ENCODE peak calls at places on chromosomes 5 and 9, in four cellular contexts. I, C, M and R are unnamed samples.

GRCh38 chr9:70594546-70594945 is 180.1 kb upstream of the KLF9 start:
- DNase-seq in I (peak; percentile 71), C (no peak), M (no peak), R (no peak)

GRCh38 chr9:78807286-78807685 is 510.4 kb downstream of the PSAT1 start:
- DNase-seq in I (no peak), C (no peak), M (no peak), R (peak; percentile 21)

GRCh38 chr9:82560457-82560904 is 502.5 kb downstream of the RASEF start:
- DNase-seq in I (no peak), C (no peak), M (no peak), R (no peak)

GRCh38 chr9:121714075-121714705 is 62.8 kb downstream of the DAB2IP start:
- DNase-seq in I (no peak), C (no peak), M (no peak), R (no peak)

GRCh38 chr9:101711330-101711941 is 27.0 kb downstream of the GRIN3A start:
- DNase-seq in I (no peak), C (no peak), M (no peak), R (peak; percentile 12)

GRCh38 chr9:108544866-108545265 is 310.9 kb downstream of the ACTL7B start:
- DNase-seq in I (peak; percentile 33), C (no peak), M (no peak), R (peak; percentile 43)

GRCh38 chr5:31748502-31749172 is 109.7 kb downstream of the PDZD2 start:
- DNase-seq in I (no peak), C (no peak), M (no peak), R (no peak)

GRCh38 chr5:132230871-132231270 is 3.2 kb upstream of the P4HA2 start:
- DNase-seq in I (no peak), C (no peak), M (no peak), R (no peak)

GRCh38 chr9:73219985-73220626 is 68.4 kb downstream of the ANXA1 start:
- DNase-seq in I (peak; percentile 91), C (no peak), M (no peak), R (peak; percentile 8)

GRCh38 chr5:34563951-34564705 is 92.0 kb upstream of the RAI14 start:
- DNase-seq in I (no peak), C (no peak), M (no peak), R (no peak)

GRCh38 chr9:115717711-115718173 is 435.8 kb upstream of the PAPPA start:
- DNase-seq in I (peak; percentile 45), C (no peak), M (no peak), R (peak; percentile 89)

GRCh38 chr5:140569197-140569596 is 4.6 kb downstream of the SLC35A4 start:
- DNase-seq in I (no peak), C (no peak), M (no peak), R (peak; percentile 32)

GRCh38 chr9:5510360-5510931 is at the start of gene PDCD1LG2:
- DNase-seq in I (peak; percentile 89), C (no peak), M (no peak), R (peak; percentile 89)

GRCh38 chr5:133519191-133519590 is 93.2 kb downstream of the FSTL4 start:
- DNase-seq in I (no peak), C (no peak), M (no peak), R (peak; percentile 5)

GRCh38 chr5:73280821-73281746 is 108.1 kb downstream of the TMEM174 start:
- DNase-seq in I (peak; percentile 29), C (no peak), M (no peak), R (no peak)

GRCh38 chr5:127758884-127759283 is 55.7 kb downstream of the CCDC192 start:
- DNase-seq in I (no peak), C (no peak), M (no peak), R (no peak)

GRCh38 chr9:31542384-31543055 is 841.9 kb upstream of the ACO1 start:
- DNase-seq in I (peak; percentile 81), C (no peak), M (no peak), R (no peak)

GRCh38 chr9:107784235-107784958 is 294.8 kb upstream of the KLF4 start:
- DNase-seq in I (peak; percentile 90), C (no peak), M (no peak), R (peak; percentile 92)

GRCh38 chr9:38048319-38048969 is 20.6 kb downstream of the SHB start:
- DNase-seq in I (no peak), C (no peak), M (no peak), R (no peak)

GRCh38 chr9:19151425-19152159 is 24.3 kb upstream of the PLIN2 start:
- DNase-seq in I (no peak), C (no peak), M (no peak), R (peak; percentile 17)

GRCh38 chr5:10202089-10202753 is 47.5 kb downstream of the ATPSCKMT start:
- DNase-seq in I (no peak), C (no peak), M (no peak), R (no peak)

GRCh38 chr5:111707624-111708165 is 49.3 kb downstream of the NREP start:
- DNase-seq in I (no peak), C (no peak), M (no peak), R (no peak)

GRCh38 chr9:80231847-80232246 is 660.1 kb downstream of the TLE4 start:
- DNase-seq in I (no peak), C (no peak), M (no peak), R (no peak)

GRCh38 chr5:149486726-149487635 is 64.3 kb downstream of the CSNK1A1 start:
- DNase-seq in I (peak; percentile 82), C (no peak), M (no peak), R (peak; percentile 80)

GRCh38 chr9:88732128-88732527 is 197.2 kb downstream of the NXNL2 start:
- DNase-seq in I (peak; percentile 89), C (no peak), M (no peak), R (peak; percentile 61)

GRCh38 chr5:926416-927171 is 33.9 kb downstream of the TRIP13 start:
- DNase-seq in I (peak; percentile 47), C (no peak), M (peak; percentile 26), R (no peak)

GRCh38 chr9:135413461-135413860 is 66.1 kb upstream of the PPP1R26 start:
- DNase-seq in I (no peak), C (no peak), M (no peak), R (no peak)

GRCh38 chr5:146338774-146339714 is at the start of gene POU4F3:
- DNase-seq in I (no peak), C (peak; percentile 68), M (no peak), R (no peak)
- H3K4me3 ChIP-seq in I (peak within 1 kb of the TSS; percentile 8), C (peak within 1 kb of the TSS; percentile 41), M (no peak within 1 kb of the TSS), R (peak within 1 kb of the TSS; percentile 42)

GRCh38 chr5:115372121-115372520 is 75.7 kb upstream of the CCDC112 start:
- DNase-seq in I (no peak), C (no peak), M (no peak), R (no peak)

GRCh38 chr5:115374057-115374775 is 77.8 kb upstream of the CCDC112 start:
- DNase-seq in I (no peak), C (no peak), M (no peak), R (no peak)

GRCh38 chr5:115363879-115364278 is 67.4 kb upstream of the CCDC112 start:
- DNase-seq in I (no peak), C (no peak), M (no peak), R (no peak)

GRCh38 chr5:115366223-115366622 is 69.8 kb upstream of the CCDC112 start:
- DNase-seq in I (peak; percentile 93), C (no peak), M (no peak), R (peak; percentile 96)

GRCh38 chr5:115369430-115370144 is 73.1 kb upstream of the CCDC112 start:
- DNase-seq in I (no peak), C (no peak), M (no peak), R (no peak)
- H2BK12ac ChIP-seq in I (no peak overlapping the region), C (peak overlapping the region; percentile 99), M (no peak overlapping the region), R (no peak overlapping the region)

DNA sequence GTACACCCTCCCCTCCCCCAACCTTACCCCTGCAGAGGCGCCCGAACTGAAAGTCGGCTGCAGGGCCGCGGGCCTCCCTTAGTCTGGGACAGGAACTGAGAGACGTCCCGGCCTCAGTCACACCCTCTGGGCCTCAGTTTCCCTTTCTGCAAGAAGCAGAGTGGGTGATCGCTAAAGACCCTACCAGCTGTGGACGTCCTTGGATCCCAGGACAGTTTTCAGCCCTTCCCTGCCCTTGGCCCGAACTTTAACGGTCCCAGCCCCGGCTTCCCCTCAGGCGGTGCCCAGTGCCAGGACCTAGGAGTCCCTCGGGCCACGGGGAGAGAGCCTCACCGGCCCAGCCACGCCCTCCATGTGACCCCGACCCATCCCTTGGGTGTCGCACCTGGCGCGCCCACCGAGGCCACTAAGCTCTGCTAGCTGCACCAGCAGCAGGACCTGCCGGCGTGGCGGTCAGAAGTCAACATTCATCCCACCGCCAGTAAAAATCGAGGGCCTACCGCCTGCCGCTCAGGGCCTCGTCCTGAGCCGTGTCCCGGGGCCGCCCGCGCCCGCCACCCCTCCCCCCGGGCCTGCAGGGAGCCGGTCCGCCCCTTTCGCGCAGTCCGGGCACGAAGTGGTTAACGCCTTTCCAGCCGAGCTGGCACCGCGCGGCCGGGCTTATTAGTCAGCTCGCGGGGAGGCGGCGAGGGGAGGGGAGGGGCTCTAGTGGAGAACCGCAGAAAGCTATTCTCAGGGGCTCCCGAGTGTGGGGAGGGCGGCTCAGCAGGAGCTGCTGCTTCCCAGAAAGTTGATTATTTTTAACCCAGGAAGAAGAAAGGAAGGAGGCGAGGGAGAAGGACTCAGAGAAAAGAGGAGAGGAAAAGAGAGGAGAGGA is 124.5 kb downstream of the C9orf50 start:
- DNase-seq in I (peak; percentile 97), C (peak; percentile 73), M (peak; percentile 94), R (peak; percentile 64)
- H4K8ac ChIP-seq in I (peak overlapping the region; percentile 93), C (peak overlapping the region; percentile 89), M (peak overlapping the region; percentile 52), R (peak overlapping the region; percentile 96)

GRCh38 chr9:33927694-33928093 is 110.7 kb downstream of the UBE2R2 start:
- DNase-seq in I (no peak), C (no peak), M (no peak), R (no peak)

GRCh38 chr9:33926746-33927485 is 110.0 kb downstream of the UBE2R2 start:
- DNase-seq in I (no peak), C (no peak), M (no peak), R (no peak)

GRCh38 chr9:33934188-33934878 is 114.4 kb downstream of the UBAP2 start:
- DNase-seq in I (no peak), C (no peak), M (no peak), R (no peak)

GRCh38 chr9:33932078-33932807 is 115.3 kb downstream of the UBE2R2 start:
- DNase-seq in I (no peak), C (no peak), M (no peak), R (peak; percentile 36)

DNA sequence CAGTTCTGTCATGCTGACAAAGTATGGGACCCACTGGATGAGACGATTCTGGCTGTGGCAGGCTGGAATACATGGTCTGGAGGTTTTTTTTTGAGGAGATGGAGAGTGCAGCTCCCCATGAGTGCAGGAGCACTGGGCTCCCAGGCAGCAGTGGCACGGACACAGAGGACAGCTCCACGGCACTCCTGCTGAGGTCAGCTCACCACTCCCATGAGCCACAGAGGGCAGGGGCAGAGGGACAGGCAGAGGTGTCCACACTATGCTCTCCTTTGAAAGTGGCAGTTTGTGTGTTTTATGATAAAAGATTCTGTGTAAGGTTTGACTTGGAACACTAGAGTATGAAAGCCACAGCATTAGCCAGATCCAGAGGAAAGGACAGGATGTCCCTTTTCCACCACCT is 114.4 kb downstream of the UBE2R2 start:
- DNase-seq in I (no peak), C (no peak), M (no peak), R (no peak)
- H3K4me3 ChIP-seq in I (no peak overlapping the region), C (no peak overlapping the region), M (no peak overlapping the region), R (no peak overlapping the region)

DNA sequence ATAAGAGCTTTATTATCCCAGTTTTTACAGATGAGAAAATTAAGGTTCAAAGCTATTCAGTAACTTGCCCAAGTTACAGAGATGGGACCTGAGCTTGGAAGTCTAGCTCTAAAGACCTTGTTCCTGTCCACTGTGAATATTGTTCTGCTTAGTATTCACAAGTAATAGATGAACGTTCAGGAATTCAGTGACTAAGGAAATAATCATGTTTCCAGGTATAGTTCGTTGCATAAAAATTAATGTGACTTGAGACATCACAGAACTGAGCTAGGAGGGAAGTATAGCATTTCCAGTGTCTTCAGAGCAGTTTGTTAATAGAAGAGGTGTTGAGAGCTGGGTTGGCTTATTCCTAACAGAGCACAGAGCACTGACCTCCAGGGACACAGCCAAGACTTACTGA is 136.1 kb downstream of the FGF1 start:
- DNase-seq in I (no peak), C (no peak), M (no peak), R (peak; percentile 80)
- H2BK12ac ChIP-seq in I (peak overlapping the region; percentile 29), C (peak overlapping the region; percentile 32), M (no peak overlapping the region), R (no peak overlapping the region)